ENCODE peak calls at places on chromosome 9, in ten cellular contexts. Z, G, C, V, S, D, E, O, L and A are unnamed samples.

GRCh38 chr9:70590264-70590646 is 175.8 kb upstream of the KLF9 start:
- DNase-seq in E (peak), V (peak), G (no peak), L (no peak), C (no peak), Z (no peak), D (no peak), S (no peak), O (peak), A (peak)

GRCh38 chr9:110767559-110768063 is 99.0 kb downstream of the MUSK start:
- DNase-seq in V (peak), O (no peak), S (peak), E (peak), C (no peak), Z (no peak), G (peak), L (no peak), D (peak), A (no peak)

GRCh38 chr9:130029223-130029583 is 13.8 kb downstream of the FNBP1 start:
- DNase-seq in Z (no peak), V (no peak), E (no peak), D (no peak), L (no peak), C (no peak), O (no peak), S (no peak), G (no peak), A (no peak)

GRCh38 chr9:81264516-81264915 is 424.8 kb downstream of the TLE1 start:
- DNase-seq in E (peak), S (no peak), Z (no peak), L (no peak), D (no peak), G (no peak), C (no peak), V (peak), O (no peak), A (no peak)

GRCh38 chr9:22100626-22101025 is 91.5 kb upstream of the CDKN2B start:
- DNase-seq in E (no peak), S (no peak), L (no peak), Z (no peak), V (no peak), G (no peak), D (no peak), C (no peak), O (no peak), A (no peak)

GRCh38 chr9:13443380-13444271 is 164.1 kb upstream of the MPDZ start:
- DNase-seq in O (no peak), Z (peak), G (peak), L (no peak), D (no peak), S (peak), E (peak), V (no peak), C (no peak), A (no peak)

GRCh38 chr9:137639303-137640051 is 20.7 kb downstream of the EHMT1 start:
- DNase-seq in Z (no peak), G (peak), L (no peak), D (no peak), S (no peak), E (peak), V (peak), O (no peak), C (no peak), A (no peak)

GRCh38 chr9:36102742-36103495 is 33.6 kb upstream of the GLIPR2 start:
- DNase-seq in L (peak), G (peak), E (peak), D (peak), S (peak), C (peak), O (no peak), Z (peak), V (peak), A (peak)

GRCh38 chr9:91558879-91559278 is 135.2 kb upstream of the NFIL3 start:
- DNase-seq in S (no peak), D (no peak), V (no peak), E (peak), G (peak), L (no peak), O (no peak), Z (no peak), C (no peak), A (no peak)

GRCh38 chr9:14346826-14347407 is 33.0 kb upstream of the NFIB start:
- DNase-seq in O (no peak), E (no peak), G (no peak), Z (peak), C (no peak), D (peak), V (no peak), S (no peak), L (no peak), A (no peak)

GRCh38 chr9:126886194-126886830 is 25.9 kb downstream of the ZBTB34 start:
- DNase-seq in S (no peak), O (no peak), L (no peak), V (no peak), D (no peak), C (no peak), Z (no peak), E (no peak), G (no peak), A (no peak)

GRCh38 chr9:33379666-33380389 is 22.5 kb downstream of the AQP7 start:
- DNase-seq in C (no peak), E (no peak), D (peak), S (no peak), V (no peak), L (no peak), G (no peak), O (no peak), Z (no peak), A (no peak)